ENCODE peak calls at places on chromosomes 6 and 20, in six cellular contexts. X is AG04450, C is astrocyte, H is body of pancreas, B is lung, R is SK-N-SH. P is an unnamed sample.

GRCh38 chr6:26272171-26272631 is 92.8 kb upstream of the BTN3A2 start:
- DNase-seq in X (no peak), C (no peak), H (no peak), B (no peak), R (no peak), P (no peak)

GRCh38 chr20:47669157-47669425 is 116.2 kb downstream of the SULF2 start:
- DNase-seq in X (no peak), C (no peak), H (no peak), B (no peak), R (no peak), P (no peak)

GRCh38 chr6:74899416-74899815 is 306.4 kb downstream of the COL12A1 start:
- DNase-seq in X (no peak), C (peak; percentile 52), H (no peak), B (no peak), R (no peak), P (no peak)

GRCh38 chr20:32050324-32050723 is 1.7 kb upstream of the HCK start:
- DNase-seq in X (no peak), C (no peak), H (no peak), B (no peak), R (no peak), P (no peak)

GRCh38 chr6:10478187-10479040 is 42.7 kb upstream of the GCNT2 start:
- DNase-seq in X (peak; percentile 2), C (peak; percentile 18), H (no peak), B (no peak), R (peak; percentile 62), P (peak; percentile 44)

GRCh38 chr6:22906091-22906549 is 336.8 kb downstream of the HDGFL1 start:
- DNase-seq in X (no peak), C (peak; percentile 20), H (no peak), B (no peak), R (no peak), P (peak; percentile 36)

GRCh38 chr20:44586289-44586911 is 4.0 kb downstream of the PKIG start:
- DNase-seq in X (no peak), C (peak; percentile 10), H (no peak), B (no peak), R (no peak), P (no peak)

GRCh38 chr6:112409311-112409710 is 62.2 kb downstream of the RFPL4B start:
- DNase-seq in X (no peak), C (no peak), H (no peak), B (no peak), R (peak; percentile 11), P (no peak)

GRCh38 chr6:52157301-52157930 is 28.8 kb upstream of the IL17A start:
- DNase-seq in X (no peak), C (no peak), H (no peak), B (no peak), R (no peak), P (no peak)

GRCh38 chr6:138833819-138834539 is 38.1 kb downstream of the ECT2L start:
- DNase-seq in X (no peak), C (peak; percentile 46), H (no peak), B (no peak), R (no peak), P (no peak)

GRCh38 chr6:2029952-2030351 is 215.5 kb downstream of the GMDS start:
- DNase-seq in X (no peak), C (no peak), H (no peak), B (no peak), R (no peak), P (no peak)

GRCh38 chr6:2029130-2029794 is 216.1 kb downstream of the GMDS start:
- DNase-seq in X (no peak), C (no peak), H (no peak), B (no peak), R (no peak), P (peak; percentile 41)

GRCh38 chr6:2028457-2029038 is 216.9 kb downstream of the GMDS start:
- DNase-seq in X (no peak), C (no peak), H (no peak), B (no peak), R (no peak), P (no peak)

GRCh38 chr6:2021713-2022125 is 223.7 kb downstream of the GMDS start:
- DNase-seq in X (peak; percentile 58), C (peak; percentile 75), H (peak; percentile 38), B (peak; percentile 56), R (no peak), P (peak; percentile 62)

GRCh38 chr6:2026133-2026532 is 219.3 kb downstream of the GMDS start:
- DNase-seq in X (no peak), C (peak; percentile 67), H (no peak), B (no peak), R (no peak), P (no peak)
- H3K27ac ChIP-seq in X (no peak overlapping the region), C (no peak overlapping the region), H (no peak overlapping the region), B (no peak overlapping the region), R (no peak overlapping the region), P (no peak overlapping the region)

GRCh38 chr6:160768101-160768500 is 66.1 kb downstream of the PLG start:
- DNase-seq in X (no peak), C (no peak), H (no peak), B (no peak), R (no peak), P (no peak)

GRCh38 chr6:160767019-160767646 is 65.1 kb downstream of the PLG start:
- DNase-seq in X (no peak), C (peak; percentile 17), H (peak; percentile 84), B (peak; percentile 68), R (peak; percentile 84), P (peak; percentile 81)

GRCh38 chr6:160766657-160767018 is 64.6 kb downstream of the PLG start:
- DNase-seq in X (no peak), C (no peak), H (no peak), B (no peak), R (no peak), P (no peak)

GRCh38 chr6:160765412-160765811 is 63.4 kb downstream of the PLG start:
- DNase-seq in X (no peak), C (no peak), H (no peak), B (no peak), R (no peak), P (no peak)

DNA sequence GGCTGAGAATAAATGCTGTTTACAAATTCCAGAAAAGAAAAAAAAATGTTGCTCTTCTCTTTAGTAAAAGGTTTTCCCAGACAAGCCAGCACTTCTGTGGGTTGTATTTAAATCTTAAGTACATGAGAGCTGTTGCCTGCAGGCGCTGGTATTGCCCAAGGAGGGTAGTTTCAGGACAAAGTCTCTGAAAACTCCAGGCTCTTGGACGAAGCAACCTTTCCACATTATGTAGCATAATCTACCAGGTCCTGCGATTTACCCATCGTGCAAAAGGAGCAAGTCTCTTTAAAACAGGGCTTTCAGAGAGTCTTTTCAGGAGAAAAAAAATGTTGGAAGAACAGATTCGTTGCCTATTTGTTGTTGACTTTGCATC is 65.6 kb downstream of the PLG start:
- DNase-seq in X (no peak), C (no peak), H (no peak), B (no peak), R (no peak), P (no peak)
- TF ChIP-seq CTCF in X (no peak), C (no peak), H (no peak), B (no peak), R (no peak), P (peak; percentile 47)

GRCh38 chr20:19950042-19950441 is 67.1 kb upstream of the NAA20 start:
- DNase-seq in X (no peak), C (no peak), H (no peak), B (no peak), R (no peak), P (no peak)

GRCh38 chr20:19953606-19954005 is 63.6 kb upstream of the NAA20 start:
- DNase-seq in X (no peak), C (no peak), H (no peak), B (no peak), R (no peak), P (no peak)

GRCh38 chr20:19949195-19949867 is 67.8 kb upstream of the NAA20 start:
- DNase-seq in X (no peak), C (no peak), H (no peak), B (no peak), R (no peak), P (no peak)

GRCh38 chr20:19956976-19957375 is 60.2 kb upstream of the NAA20 start:
- DNase-seq in X (no peak), C (no peak), H (no peak), B (no peak), R (no peak), P (no peak)

GRCh38 chr20:19952392-19952791 is 64.8 kb upstream of the NAA20 start:
- DNase-seq in X (no peak), C (no peak), H (no peak), B (no peak), R (no peak), P (no peak)
- H3K27ac ChIP-seq in X (no peak overlapping the region), C (no peak overlapping the region), H (no peak overlapping the region), B (no peak overlapping the region), R (no peak overlapping the region), P (peak overlapping the region; percentile 30)

DNA sequence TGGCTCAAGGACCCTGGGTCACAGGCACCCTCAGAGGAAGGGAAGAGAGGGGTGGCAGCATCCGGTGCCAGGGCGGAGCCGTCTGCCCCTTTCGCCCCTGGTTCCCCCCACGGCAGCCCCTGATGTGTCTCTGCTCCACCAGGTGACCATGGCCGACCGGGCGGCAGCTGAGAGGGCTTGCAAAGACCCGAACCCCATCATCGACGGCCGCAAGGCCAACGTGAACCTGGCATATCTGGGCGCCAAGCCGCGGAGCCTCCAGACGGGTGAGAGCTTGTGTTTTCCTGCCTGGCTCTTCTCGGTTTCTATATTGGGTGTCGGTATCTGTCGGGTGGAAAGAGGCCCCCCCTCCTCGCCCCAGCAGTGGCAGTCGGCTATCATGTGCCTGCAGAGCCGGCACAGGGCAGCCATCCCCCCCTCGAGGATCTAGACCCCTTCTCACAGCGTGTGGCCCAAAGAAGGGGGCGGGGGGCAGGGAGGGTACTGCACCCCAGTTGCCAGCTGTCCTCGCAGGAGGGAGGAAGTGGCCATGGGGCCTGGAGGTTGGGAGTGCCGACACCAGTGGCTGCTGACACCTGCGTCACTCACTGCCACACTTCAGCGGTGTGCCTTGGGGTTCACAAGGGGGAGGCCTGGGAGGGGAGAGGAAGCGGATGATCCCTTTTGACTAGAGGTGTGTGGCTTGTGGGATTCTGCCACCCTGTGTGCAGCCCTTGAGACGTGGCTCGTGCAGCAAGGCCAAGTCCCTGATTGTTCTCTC is 1.5 kb downstream of the RBM38 start:
- DNase-seq in X (no peak), C (no peak), H (no peak), B (no peak), R (no peak), P (no peak)
- TF ChIP-seq CTCF in X (no peak), C (no peak), H (no peak), B (no peak), R (no peak), P (no peak)

DNA sequence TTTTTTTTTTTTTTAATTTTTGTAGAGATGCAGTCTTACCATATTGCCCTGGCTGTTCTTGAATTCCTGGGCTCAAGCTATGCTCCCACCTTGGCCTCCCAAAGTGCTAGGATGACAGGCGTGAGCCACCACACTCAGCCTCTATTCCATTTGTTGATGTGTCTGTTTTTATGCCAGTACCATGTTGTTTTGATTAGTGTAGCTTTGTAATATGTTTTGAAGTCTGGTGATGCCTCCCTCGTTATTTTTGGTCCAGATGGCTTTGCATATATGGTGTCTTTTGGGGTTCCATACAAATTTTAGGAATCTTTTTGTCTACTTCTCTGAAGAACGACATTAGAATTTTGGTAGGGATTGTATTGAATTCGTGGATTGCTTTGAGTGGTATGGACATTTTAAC is 193.2 kb downstream of the ADGB start:
- DNase-seq in X (no peak), C (no peak), H (no peak), B (no peak), R (no peak), P (no peak)
- H3K27ac ChIP-seq in X (no peak overlapping the region), C (no peak overlapping the region), H (no peak overlapping the region), B (no peak overlapping the region), R (no peak overlapping the region), P (no peak overlapping the region)

P was measured in RWPE1.